ENCODE peak calls at places on chromosomes 5 and 9, in six cellular contexts. I is mesendoderm, R is trophoblast cell, C is IMR-90, G is mesenchymal stem cell, V is H9. T is an unnamed sample.

GRCh38 chr9:95027914-95028854 is 289.3 kb downstream of the FANCC start:
- DNase-seq in I (no peak), R (peak; percentile 39), C (no peak), G (no peak), V (no peak), T (no peak)

GRCh38 chr9:101465330-101465915 is 29.8 kb upstream of the ALDOB start:
- DNase-seq in I (peak; percentile 86), R (peak; percentile 52), C (peak; percentile 70), G (peak; percentile 75), V (peak; percentile 41), T (peak; percentile 14)

GRCh38 chr9:20623021-20623747 is 885 bp upstream of the MLLT3 start:
- DNase-seq in I (peak; percentile 14), R (peak; percentile 37), C (peak; percentile 0), G (peak; percentile 33), V (no peak), T (peak; percentile 15)

GRCh38 chr5:89125372-89125771 is 242.4 kb upstream of the MEF2C start:
- DNase-seq in I (no peak), R (no peak), C (no peak), G (no peak), V (no peak), T (no peak)

GRCh38 chr9:132319421-132320110 is 35.2 kb downstream of the SETX start:
- DNase-seq in I (peak; percentile 88), R (no peak), C (no peak), G (no peak), V (no peak), T (peak; percentile 9)

GRCh38 chr5:66829826-66830225 is 233.6 kb downstream of the MAST4 start:
- DNase-seq in I (peak; percentile 44), R (peak; percentile 14), C (peak; percentile 8), G (peak; percentile 19), V (no peak), T (peak; percentile 8)

GRCh38 chr5:3220638-3221288 is 374.9 kb upstream of the IRX1 start:
- DNase-seq in I (no peak), R (no peak), C (no peak), G (no peak), V (no peak), T (no peak)

GRCh38 chr5:142181547-142182191 is 73.1 kb downstream of the NDFIP1 start:
- DNase-seq in I (peak; percentile 72), R (no peak), C (no peak), G (no peak), V (no peak), T (no peak)

GRCh38 chr5:62718368-62718767 is 139.7 kb downstream of the LRRC70 start:
- DNase-seq in I (peak; percentile 84), R (peak; percentile 22), C (no peak), G (no peak), V (peak; percentile 49), T (no peak)

GRCh38 chr5:172284275-172284971 is 859 bp upstream of the UBTD2 start:
- DNase-seq in I (peak; percentile 65), R (peak; percentile 19), C (no peak), G (no peak), V (no peak), T (no peak)

GRCh38 chr5:77832166-77832770 is 56.1 kb upstream of the TBCA start:
- DNase-seq in I (peak; percentile 66), R (peak; percentile 4), C (no peak), G (no peak), V (no peak), T (no peak)

GRCh38 chr9:133485531-133486260 is 6.8 kb upstream of the SLC2A6 start:
- DNase-seq in I (no peak), R (no peak), C (no peak), G (no peak), V (no peak), T (no peak)

GRCh38 chr5:137672001-137672400 is 63.9 kb downstream of the KLHL3 start:
- DNase-seq in I (no peak), R (no peak), C (no peak), G (no peak), V (no peak), T (no peak)

GRCh38 chr9:84271887-84272556 is 68.5 kb downstream of the SLC28A3 start:
- DNase-seq in I (no peak), R (no peak), C (peak; percentile 13), G (no peak), V (no peak), T (no peak)

GRCh38 chr5:53368516-53368915 is 111.9 kb upstream of the FST start:
- DNase-seq in I (no peak), R (no peak), C (peak; percentile 83), G (peak; percentile 73), V (no peak), T (no peak)

GRCh38 chr5:53366245-53366644 is 114.2 kb upstream of the FST start:
- DNase-seq in I (no peak), R (no peak), C (peak; percentile 86), G (peak; percentile 36), V (no peak), T (no peak)

GRCh38 chr5:53368966-53369605 is 111.3 kb upstream of the FST start:
- DNase-seq in I (no peak), R (no peak), C (no peak), G (no peak), V (no peak), T (no peak)

GRCh38 chr5:53369681-53370080 is 110.7 kb upstream of the FST start:
- DNase-seq in I (no peak), R (no peak), C (no peak), G (no peak), V (no peak), T (no peak)

DNA sequence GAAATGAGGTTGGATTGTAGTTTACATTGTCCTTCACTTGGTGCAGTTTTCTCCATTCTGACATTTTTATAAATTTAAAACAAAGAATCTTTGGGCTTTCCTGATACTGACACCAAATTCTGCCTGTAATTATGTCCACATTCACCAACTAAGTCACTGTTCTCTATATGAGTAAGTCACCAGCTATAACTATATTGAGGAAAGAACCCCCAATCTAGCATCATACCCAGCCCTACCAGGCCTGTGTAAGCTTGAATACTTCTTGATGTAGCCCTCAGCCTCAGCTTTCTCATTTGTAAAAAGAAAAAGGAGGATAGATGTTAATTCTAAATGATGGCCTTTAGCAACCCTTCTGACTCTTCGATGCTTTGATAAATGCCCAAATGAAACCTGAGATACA is 112.7 kb upstream of the FST start:
- DNase-seq in I (no peak), R (no peak), C (no peak), G (no peak), V (no peak), T (no peak)
- H2BK5ac ChIP-seq in I (no peak overlapping the region), R (no peak overlapping the region), C (peak overlapping the region; percentile 62), G (no peak overlapping the region), V (no peak overlapping the region), T (no peak overlapping the region)

DNA sequence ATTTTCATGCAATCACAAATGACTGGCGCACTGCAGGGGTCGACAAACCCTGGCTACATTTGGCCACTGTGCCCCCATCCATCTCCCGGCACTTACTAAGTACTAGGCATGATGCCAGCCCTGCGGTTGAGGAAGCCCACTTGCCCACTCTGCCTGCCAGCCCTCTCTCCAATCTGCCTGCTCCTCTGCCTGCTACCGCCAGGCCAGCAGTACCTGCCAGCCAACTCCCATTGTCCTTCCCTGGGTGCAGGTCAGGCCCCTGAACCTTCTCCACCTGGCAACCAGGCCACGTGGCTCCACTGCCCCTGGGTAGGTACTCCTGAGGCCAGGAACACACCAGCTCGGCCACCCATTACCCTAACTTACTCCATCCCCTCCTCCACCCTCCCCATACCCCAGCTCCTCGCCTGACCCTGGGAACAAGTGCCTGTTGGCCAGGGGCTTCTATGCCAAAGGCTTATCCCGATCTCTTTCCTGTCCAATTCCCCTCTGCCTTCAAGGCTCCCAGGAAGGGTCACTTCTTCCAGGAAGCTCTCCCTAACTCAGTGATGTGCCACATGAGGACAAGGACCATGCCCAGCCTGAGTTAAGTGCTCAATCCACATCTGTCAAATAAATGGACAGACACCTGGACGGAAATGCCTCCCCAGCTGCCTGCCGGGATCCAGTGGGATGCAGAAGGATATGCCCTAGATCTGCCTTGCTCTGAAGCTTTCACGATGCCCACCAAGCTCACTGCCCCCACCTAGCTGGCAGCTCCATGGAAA is 6.6 kb downstream of the EEIG1 start:
- DNase-seq in I (no peak), R (no peak), C (no peak), G (no peak), V (peak; percentile 26), T (no peak)
- H3K79me1 ChIP-seq in I (peaks cover 49% of the 10 kb centered on the region), R (peaks cover 3% of the 10 kb centered on the region), C (peaks cover 28% of the 10 kb centered on the region), G (peaks cover 53% of the 10 kb centered on the region), V (peaks cover 9% of the 10 kb centered on the region), T (peaks cover 25% of the 10 kb centered on the region)

GRCh38 chr9:104927912-104928740 is at the start of gene ABCA1:
- DNase-seq in I (peak; percentile 94), R (peak; percentile 85), C (peak; percentile 83), G (peak; percentile 93), V (peak; percentile 82), T (peak; percentile 86)
- H2BK5ac ChIP-seq in I (no peak within 1 kb of the TSS), R (no peak within 1 kb of the TSS), C (peak within 1 kb of the TSS; percentile 40), G (no peak within 1 kb of the TSS), V (no peak within 1 kb of the TSS), T (peak within 1 kb of the TSS; percentile 87)

DNA sequence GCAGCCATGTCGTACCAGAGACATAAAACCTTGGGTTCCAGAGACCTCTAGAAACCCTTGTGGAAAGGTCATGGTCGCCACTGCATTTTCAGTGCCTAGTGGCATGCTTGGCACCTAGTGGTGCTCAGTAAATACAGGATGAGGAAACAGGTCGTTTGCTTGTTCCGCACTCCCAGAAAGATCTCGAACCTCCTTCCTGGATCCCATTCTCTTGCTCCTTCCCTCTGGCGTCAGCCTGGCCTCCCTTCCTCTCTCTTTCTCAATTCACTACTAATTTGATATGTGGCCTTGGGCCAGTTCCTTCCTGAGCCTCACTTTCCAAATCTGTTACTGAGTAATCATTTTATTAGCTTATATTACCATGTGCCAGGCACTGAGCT is 4.4 kb downstream of the NDST1 start:
- DNase-seq in I (no peak), R (no peak), C (no peak), G (no peak), V (no peak), T (no peak)
- H3K79me1 ChIP-seq in I (peaks cover 40% of the 10 kb centered on the region), R (no peaks in the 10 kb centered on the region), C (peaks cover 41% of the 10 kb centered on the region), G (no peaks in the 10 kb centered on the region), V (peaks cover 2% of the 10 kb centered on the region), T (peaks cover 22% of the 10 kb centered on the region)

DNA sequence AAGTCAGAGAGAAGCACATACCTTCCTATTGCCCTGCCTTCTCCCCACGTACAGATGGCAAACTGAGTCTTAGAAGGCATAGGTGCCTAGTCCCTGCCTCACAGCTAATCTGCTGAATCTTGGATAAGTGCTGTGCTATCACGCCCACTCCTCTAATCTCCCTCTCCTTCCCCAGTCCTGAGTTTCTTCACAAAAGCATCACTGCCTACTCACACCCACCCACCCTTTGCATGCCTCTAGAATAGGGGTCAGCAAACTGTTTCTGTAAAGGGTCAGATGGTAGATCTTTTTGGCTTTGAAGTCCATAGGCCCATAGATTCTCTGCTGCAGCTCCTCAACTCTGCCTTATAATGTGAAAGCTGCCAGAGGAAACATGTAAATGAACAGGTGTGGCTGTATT is 23.2 kb upstream of the JADE2 start:
- DNase-seq in I (no peak), R (no peak), C (no peak), G (no peak), V (no peak), T (no peak)
- H2BK5ac ChIP-seq in I (no peak overlapping the region), R (no peak overlapping the region), C (peak overlapping the region; percentile 27), G (no peak overlapping the region), V (no peak overlapping the region), T (no peak overlapping the region)